ENCODE peak calls at places on chromosomes 1 and 21, in four cellular contexts. S is CD8-positive, alpha-beta T cell; D is adipocyte; W is HCT116. A is an unnamed sample. For H3K36me3 and H3K4me1, the result is how much of the 10 kb centered on the place peaks cover.

GRCh38 chr1:117562581-117563491 is 43.0 kb upstream of the TENT5C start:
- DNase-seq in W (no peak), S (no peak), D (no peak), A (peak)

GRCh38 chr1:206784471-206784903 is 12.2 kb upstream of the IL10 start:
- DNase-seq in S (peak), W (no peak), D (no peak), A (no peak)

GRCh38 chr1:56617141-56617540 is 28.0 kb upstream of the PRKAA2 start:
- DNase-seq in W (no peak), D (peak), S (no peak), A (no peak)

GRCh38 chr1:195828322-195828721 is 779.9 kb downstream of the KCNT2 start:
- DNase-seq in D (no peak), W (no peak), S (no peak), A (no peak)

GRCh38 chr1:110746644-110747259 is 72.0 kb upstream of the KCNA3 start:
- DNase-seq in D (peak), W (no peak), S (peak), A (peak)

GRCh38 chr1:207863893-207864535 is 46.9 kb downstream of the CD34 start:
- DNase-seq in S (peak), D (no peak), W (no peak), A (no peak)

GRCh38 chr1:67347688-67348472 is 40.2 kb downstream of the IL12RB2 start:
- DNase-seq in D (peak), W (peak), S (no peak), A (peak)

GRCh38 chr1:43207229-43207853 is 35.2 kb downstream of the CFAP57 start:
- DNase-seq in W (peak), S (no peak), D (peak), A (no peak)

GRCh38 chr21:42112857-42113256 is 41.7 kb downstream of the UMODL1 start:
- DNase-seq in D (peak), W (no peak), S (no peak), A (no peak)

GRCh38 chr1:43930168-43930948 is 3.2 kb upstream of the ARTN start:
- DNase-seq in D (no peak), W (peak), S (no peak), A (no peak)

GRCh38 chr1:227869281-227869842 is 53.9 kb downstream of the PRSS38 start:
- DNase-seq in W (no peak), D (no peak), S (no peak), A (no peak)

GRCh38 chr21:35138665-35139381 is 89.7 kb upstream of the RUNX1 start:
- DNase-seq in D (peak), S (peak), W (peak), A (peak)

GRCh38 chr1:152072311-152072710 is 16.6 kb downstream of the TCHHL1 start:
- DNase-seq in S (no peak), W (no peak), D (no peak), A (no peak)

GRCh38 chr1:157132602-157133167 is 5.5 kb downstream of the ETV3 start:
- DNase-seq in D (no peak), S (no peak), W (no peak), A (peak)
- H3K36me3 ChIP-seq in D (half or more), S (under half), W (under half), A (under half)

GRCh38 chr1:201710632-201711031 is 118.3 kb upstream of the IPO9 start:
- DNase-seq in S (no peak), W (no peak), D (no peak), A (no peak)

GRCh38 chr1:201711811-201712210 is 117.1 kb upstream of the IPO9 start:
- DNase-seq in D (peak), S (no peak), W (no peak), A (no peak)

GRCh38 chr1:201709564-201710295 is 119.2 kb upstream of the IPO9 start:
- DNase-seq in W (peak), D (peak), S (peak), A (peak)

GRCh38 chr1:201712387-201713092 is 116.4 kb upstream of the IPO9 start:
- DNase-seq in D (no peak), S (no peak), W (no peak), A (no peak)

GRCh38 chr1:201711101-201711597 is 117.8 kb upstream of the IPO9 start:
- DNase-seq in S (no peak), W (no peak), D (no peak), A (no peak)
- H3K4me1 ChIP-seq in S (under half), W (half or more), D (half or more), A (under half)

GRCh38 chr1:15723631-15724246 is 12.3 kb upstream of the SLC25A34 start:
- DNase-seq in D (no peak), S (no peak), W (no peak), A (no peak)
- H3K36me3 ChIP-seq in D (half or more), S (under half), W (under half), A (under half)

GRCh38 chr1:17553970-17554369 is 14.5 kb downstream of the ARHGEF10L start:
- DNase-seq in S (no peak), W (peak), D (peak), A (peak)

GRCh38 chr1:17554966-17555365 is 15.5 kb downstream of the ARHGEF10L start:
- DNase-seq in W (no peak), D (no peak), S (no peak), A (no peak)

GRCh38 chr1:17550684-17551584 is 11.4 kb downstream of the ARHGEF10L start:
- DNase-seq in D (no peak), S (no peak), W (no peak), A (peak)

GRCh38 chr1:17549384-17549783 is 9.9 kb downstream of the ARHGEF10L start:
- DNase-seq in S (no peak), W (no peak), D (no peak), A (no peak)

GRCh38 chr1:17551755-17552234 is 12.3 kb downstream of the ARHGEF10L start:
- DNase-seq in D (peak), S (no peak), W (no peak), A (no peak)
- H3K4me1 ChIP-seq in D (under half), S (under half), W (half or more), A (under half)

GRCh38 chr1:35470964-35471613 is 86.1 kb downstream of the KIAA0319L start:
- DNase-seq in S (no peak), D (no peak), W (no peak), A (no peak)
- H3K36me3 ChIP-seq in S (under half), D (under half), W (under half), A (under half)

GRCh38 chr1:226656201-226656600 is 82.9 kb downstream of the ITPKB start:
- DNase-seq in D (no peak), W (no peak), S (no peak), A (peak)
- H3K4me1 ChIP-seq in D (under half), W (under half), S (under half), A (under half)

GRCh38 chr1:154969741-154970452 is 650 bp downstream of the SHC1 start:
- DNase-seq in D (peak), S (no peak), W (no peak), A (no peak)
- H3K36me3 ChIP-seq in D (under half), S (under half), W (under half), A (under half)

GRCh38 chr1:203126866-203127671 is 457 bp upstream of the ADORA1 start:
- DNase-seq in D (peak), S (no peak), W (no peak), A (no peak)
- H3K4me1 ChIP-seq in D (under half), S (under half), W (half or more), A (under half)

A was measured in Caco-2.